ENCODE peak calls at places on chromosomes 6 and 20, in four cellular contexts. W is heart right ventricle; T is stimulated activated CD4-positive, alpha-beta T cell treated with anti-CD3 and anti-CD28 coated beads, Interleukin-12 subunit alpha, Interleukin-12 subunit beta, amount 100 ng/mL, for 4 hours; K is mammary epithelial cell. U is an unnamed sample.

GRCh38 chr6:139996253-139996834 is 621.9 kb upstream of the CITED2 start:
- DNase-seq in W (no peak), K (peak; percentile 11), T (no peak), U (no peak)

GRCh38 chr6:26003102-26003694 is 40.6 kb downstream of the TRIM38 start:
- DNase-seq in W (peak; percentile 73), T (peak; percentile 37), K (peak; percentile 33), U (peak; percentile 42)

GRCh38 chr6:130928993-130929678 is 101.9 kb downstream of the SMLR1 start:
- DNase-seq in W (no peak), K (no peak), T (no peak), U (no peak)

GRCh38 chr6:3195695-3196497 is 31.6 kb downstream of the TUBB2B start:
- DNase-seq in K (no peak), W (no peak), T (no peak), U (no peak)

GRCh38 chr6:89921691-89922090 is 27.4 kb downstream of the GJA10 start:
- DNase-seq in K (peak; percentile 69), W (no peak), T (no peak), U (no peak)

GRCh38 chr6:100892693-100893092 is 11.6 kb upstream of the ASCC3 start:
- DNase-seq in K (no peak), W (no peak), T (no peak), U (no peak)

GRCh38 chr6:133286765-133287164 is 45.6 kb downstream of the EYA4 start:
- DNase-seq in T (no peak), W (no peak), K (no peak), U (no peak)

GRCh38 chr20:56171087-56172012 is 77.2 kb upstream of the MC3R start:
- DNase-seq in K (peak; percentile 9), W (no peak), T (no peak), U (no peak)

GRCh38 chr20:31595654-31596411 is 9.3 kb upstream of the ID1 start:
- DNase-seq in K (peak; percentile 40), T (no peak), W (peak; percentile 89), U (no peak)

GRCh38 chr6:89495961-89496535 is 63.1 kb downstream of the ANKRD6 start:
- DNase-seq in K (no peak), W (no peak), T (no peak), U (no peak)

GRCh38 chr6:15588966-15589634 is 73.7 kb downstream of the DTNBP1 start:
- DNase-seq in K (peak; percentile 73), T (no peak), W (no peak), U (no peak)

GRCh38 chr6:23524556-23524955 is 601.5 kb upstream of the NRSN1 start:
- DNase-seq in K (no peak), W (no peak), T (no peak), U (no peak)

GRCh38 chr6:106770081-106770480 is 140.7 kb downstream of the QRSL1 start:
- DNase-seq in T (no peak), W (no peak), K (no peak), U (no peak)

GRCh38 chr6:33905081-33905609 is 101.3 kb upstream of the MLN start:
- DNase-seq in K (peak; percentile 14), W (no peak), T (no peak), U (no peak)

GRCh38 chr6:4752068-4752467 is 24.1 kb upstream of the CDYL start:
- DNase-seq in K (no peak), W (no peak), T (no peak), U (no peak)

GRCh38 chr6:46062312-46062711 is 46.7 kb upstream of the CLIC5 start:
- DNase-seq in K (peak; percentile 79), T (no peak), W (no peak), U (no peak)

GRCh38 chr6:13563009-13563408 is 11.4 kb upstream of the SIRT5 start:
- DNase-seq in T (no peak), W (no peak), K (no peak), U (no peak)

GRCh38 chr6:138844203-138844602 is 48.3 kb downstream of the ECT2L start:
- DNase-seq in T (no peak), K (no peak), W (peak; percentile 63), U (no peak)

GRCh38 chr6:169247991-169248390 is 5.7 kb downstream of the THBS2 start:
- DNase-seq in K (no peak), T (no peak), W (no peak), U (no peak)

GRCh38 chr20:18310592-18310991 is 22.3 kb downstream of the ZNF133 start:
- DNase-seq in W (no peak), K (no peak), T (no peak), U (no peak)

GRCh38 chr20:45419188-45420091 is 3.5 kb downstream of the PIGT start:
- DNase-seq in T (no peak), K (peak; percentile 95), W (peak; percentile 84), U (no peak)

GRCh38 chr6:10268111-10268510 is 146.8 kb downstream of the TFAP2A start:
- DNase-seq in W (no peak), K (no peak), T (no peak), U (no peak)

GRCh38 chr6:32940656-32941411 is at the start of gene HLA-DMB:
- DNase-seq in K (peak; percentile 65), T (no peak), W (peak; percentile 86), U (peak; percentile 15)

GRCh38 chr20:57999465-58000111 is 228.9 kb downstream of the ANKRD60 start:
- DNase-seq in W (peak; percentile 38), T (no peak), K (no peak), U (no peak)

GRCh38 chr6:42929928-42930360 is 664 bp downstream of the CNPY3 start:
- DNase-seq in T (peak; percentile 50), W (peak; percentile 26), K (peak; percentile 72), U (peak; percentile 58)

GRCh38 chr6:148524509-148524908 is 181.9 kb downstream of the SASH1 start:
- DNase-seq in T (no peak), K (no peak), W (no peak), U (no peak)

GRCh38 chr6:163341671-163342070 is 72.8 kb upstream of the QKI start:
- DNase-seq in W (no peak), K (no peak), T (no peak), U (no peak)

GRCh38 chr6:90458353-90459224 is 128.3 kb downstream of the MAP3K7 start:
- DNase-seq in K (no peak), W (peak; percentile 7), T (peak; percentile 68), U (peak; percentile 84)

GRCh38 chr6:25788305-25788922 is 33.9 kb downstream of the SLC17A4 start:
- DNase-seq in W (peak; percentile 40), K (peak; percentile 39), T (peak; percentile 19), U (peak; percentile 31)

GRCh38 chr20:50348118-50348517 is 157.5 kb downstream of the CEBPB start:
- DNase-seq in W (peak; percentile 55), T (no peak), K (no peak), U (no peak)

GRCh38 chr6:157106487-157106886 is 216.8 kb downstream of the TMEM242 start:
- DNase-seq in K (peak; percentile 75), W (no peak), T (no peak), U (no peak)

GRCh38 chr6:36505744-36506534 is 41.3 kb downstream of the STK38 start:
- DNase-seq in W (no peak), T (no peak), K (no peak), U (no peak)